ENCODE peak calls at places on chromosomes 7 and 10, in five cellular contexts. K, H, N, J and X are unnamed samples.

GRCh38 chr7:1156782-1157535 is 3.0 kb downstream of the ZFAND2A start:
- DNase-seq in K (peak; percentile 44), H (peak; percentile 60), N (no peak), J (no peak), X (peak; percentile 33)

GRCh38 chr7:253491-254336 is 36.3 kb upstream of the FOXL3 start:
- DNase-seq in K (no peak), H (no peak), N (no peak), J (no peak), X (no peak)

GRCh38 chr7:101179117-101179779 is 845 bp downstream of the NAT16 start:
- DNase-seq in K (no peak), H (no peak), N (no peak), J (no peak), X (no peak)

GRCh38 chr10:58856508-58857240 is 319.8 kb upstream of the PHYHIPL start:
- DNase-seq in K (peak; percentile 96), H (peak; percentile 97), N (no peak), J (no peak), X (peak; percentile 88)

GRCh38 chr10:100100651-100101525 is 19.2 kb upstream of the CPN1 start:
- DNase-seq in K (peak; percentile 6), H (peak; percentile 25), N (no peak), J (no peak), X (peak; percentile 7)

GRCh38 chr7:14218338-14218737 is 228.9 kb upstream of the ETV1 start:
- DNase-seq in K (peak; percentile 51), H (no peak), N (no peak), J (no peak), X (peak; percentile 71)

GRCh38 chr7:148662646-148663045 is 36.1 kb upstream of the CUL1 start:
- DNase-seq in K (peak; percentile 40), H (peak; percentile 7), N (no peak), J (no peak), X (no peak)

GRCh38 chr10:121179006-121179405 is 327.8 kb downstream of the WDR11 start:
- DNase-seq in K (no peak), H (no peak), N (no peak), J (no peak), X (no peak)

GRCh38 chr7:106312099-106312871 is 27.5 kb upstream of the NAMPT start:
- DNase-seq in K (no peak), H (no peak), N (no peak), J (no peak), X (no peak)

GRCh38 chr10:68871731-68872342 is 29.3 kb upstream of the DDX50 start:
- DNase-seq in K (peak; percentile 96), H (peak; percentile 74), N (no peak), J (no peak), X (peak; percentile 99)

GRCh38 chr7:104160375-104160774 is 47.4 kb downstream of the ORC5 start:
- DNase-seq in K (peak; percentile 15), H (no peak), N (no peak), J (no peak), X (peak; percentile 52)

GRCh38 chr10:132143162-132143561 is 43.6 kb upstream of the DPYSL4 start:
- DNase-seq in K (no peak), H (no peak), N (no peak), J (no peak), X (no peak)

GRCh38 chr7:20140278-20141058 is 76.7 kb downstream of the MACC1 start:
- DNase-seq in K (peak; percentile 22), H (no peak), N (no peak), J (no peak), X (no peak)

GRCh38 chr10:70693619-70694286 is 21.4 kb downstream of the ADAMTS14 start:
- DNase-seq in K (peak; percentile 72), H (no peak), N (no peak), J (no peak), X (peak; percentile 91)

GRCh38 chr10:93075369-93076221 is 1.9 kb downstream of the CYP26A1 start:
- DNase-seq in K (no peak), H (no peak), N (no peak), J (no peak), X (no peak)

GRCh38 chr7:651032-651728 is 75.3 kb upstream of the DNAAF5 start:
- DNase-seq in K (no peak), H (no peak), N (no peak), J (peak; percentile 5), X (no peak)

GRCh38 chr7:26100940-26101339 is 51.1 kb upstream of the NFE2L3 start:
- DNase-seq in K (no peak), H (no peak), N (no peak), J (no peak), X (no peak)

GRCh38 chr10:45241865-45242518 is 73.4 kb downstream of the OR13A1 start:
- DNase-seq in K (no peak), H (no peak), N (no peak), J (no peak), X (no peak)

GRCh38 chr7:127983804-127984332 is 47.4 kb downstream of the LRRC4 start:
- DNase-seq in K (peak; percentile 55), H (no peak), N (no peak), J (no peak), X (peak; percentile 73)

GRCh38 chr7:153190986-153191385 is 431.4 kb downstream of the ACTR3B start:
- DNase-seq in K (no peak), H (no peak), N (no peak), J (no peak), X (no peak)

GRCh38 chr10:104328916-104329710 is 9.2 kb downstream of the ITPRIP start:
- DNase-seq in K (peak; percentile 85), H (peak; percentile 93), N (peak; percentile 78), J (peak; percentile 63), X (peak; percentile 97)

GRCh38 chr7:24560772-24561171 is 12.5 kb upstream of the PALS2 start:
- DNase-seq in K (no peak), H (no peak), N (no peak), J (no peak), X (no peak)

GRCh38 chr7:25557379-25557916 is 329.2 kb upstream of the NPVF start:
- DNase-seq in K (peak; percentile 25), H (no peak), N (no peak), J (no peak), X (no peak)

GRCh38 chr10:96587255-96588059 is 645 bp upstream of the TM9SF3 start:
- DNase-seq in K (no peak), H (peak; percentile 68), N (peak; percentile 29), J (no peak), X (peak; percentile 86)

GRCh38 chr7:22093003-22093402 is 147.3 kb upstream of the CDCA7L start:
- DNase-seq in K (peak; percentile 74), H (peak; percentile 10), N (no peak), J (no peak), X (no peak)

GRCh38 chr7:139726485-139726869 is 51.3 kb downstream of the HIPK2 start:
- DNase-seq in K (no peak), H (no peak), N (no peak), J (no peak), X (peak; percentile 50)

GRCh38 chr7:518630-519428 is 817 bp downstream of the PDGFA start:
- DNase-seq in K (peak; percentile 84), H (peak; percentile 51), N (no peak), J (peak; percentile 87), X (peak; percentile 86)

GRCh38 chr7:116630932-116631449 is 41.0 kb upstream of the MET start:
- DNase-seq in K (peak; percentile 74), H (peak; percentile 91), N (no peak), J (peak; percentile 69), X (peak; percentile 77)

GRCh38 chr7:128041203-128041602 is 10.0 kb upstream of the LRRC4 start:
- DNase-seq in K (peak; percentile 84), H (peak; percentile 81), N (no peak), J (no peak), X (peak; percentile 83)

GRCh38 chr7:81457858-81458522 is 311.9 kb downstream of the HGF start:
- DNase-seq in K (peak; percentile 41), H (no peak), N (no peak), J (no peak), X (peak; percentile 52)

GRCh38 chr10:6583447-6583846 is 3.4 kb upstream of the PRKCQ start:
- DNase-seq in K (no peak), H (no peak), N (peak; percentile 66), J (no peak), X (no peak)

GRCh38 chr7:22681852-22682657 is 44.9 kb upstream of the IL6 start:
- DNase-seq in K (no peak), H (no peak), N (no peak), J (no peak), X (no peak)

GRCh38 chr7:122965306-122965705 is 30.2 kb downstream of the TAS2R16 start:
- DNase-seq in K (no peak), H (no peak), N (no peak), J (no peak), X (no peak)

GRCh38 chr10:33129987-33130386 is 172.0 kb upstream of the ITGB1 start:
- DNase-seq in K (peak; percentile 66), H (peak; percentile 93), N (no peak), J (no peak), X (peak; percentile 98)

GRCh38 chr7:123599766-123600165 is 1.9 kb upstream of the ASB15 start:
- DNase-seq in K (no peak), H (no peak), N (no peak), J (no peak), X (no peak)

GRCh38 chr10:31644931-31645633 is 283.5 kb downstream of the ARHGAP12 start:
- DNase-seq in K (peak; percentile 26), H (no peak), N (no peak), J (no peak), X (peak; percentile 17)